ENCODE peak calls at places on chromosomes 16 and 17, in six cellular contexts. C, O, S, D, M and H are unnamed samples.

GRCh38 chr17:74192950-74193781 is 10.3 kb upstream of the RPL38 start:
- DNase-seq in C (no peak), O (no peak), S (no peak), D (no peak), M (no peak), H (no peak)

GRCh38 chr17:31392856-31393748 is 1.6 kb downstream of the RAB11FIP4 start:
- DNase-seq in C (no peak), O (no peak), S (no peak), D (no peak), M (no peak), H (no peak)

GRCh38 chr16:21336231-21336630 is 58.1 kb upstream of the CRYM start:
- DNase-seq in C (no peak), O (no peak), S (no peak), D (no peak), M (no peak), H (no peak)

GRCh38 chr16:54326266-54326662 is 39.7 kb upstream of the IRX3 start:
- DNase-seq in C (no peak), O (no peak), S (no peak), D (no peak), M (no peak), H (no peak)

GRCh38 chr17:39064374-39064773 is 87.1 kb downstream of the PLXDC1 start:
- DNase-seq in C (no peak), O (no peak), S (no peak), D (no peak), M (no peak), H (no peak)

GRCh38 chr17:15969463-15969862 is 24.5 kb downstream of the ADORA2B start:
- DNase-seq in C (no peak), O (no peak), S (no peak), D (no peak), M (no peak), H (no peak)

GRCh38 chr16:70738083-70738977 is 52.5 kb upstream of the MTSS2 start:
- DNase-seq in C (peak), O (peak), S (no peak), D (no peak), M (peak), H (no peak)

GRCh38 chr16:72523087-72523486 is 351.1 kb upstream of the PMFBP1 start:
- DNase-seq in C (no peak), O (no peak), S (no peak), D (no peak), M (no peak), H (no peak)

GRCh38 chr16:10594312-10594950 is 14.0 kb upstream of the EMP2 start:
- DNase-seq in C (no peak), O (no peak), S (no peak), D (no peak), M (no peak), H (no peak)

GRCh38 chr16:89633064-89633631 is 19.7 kb downstream of the DPEP1 start:
- DNase-seq in C (no peak), O (peak), S (peak), D (no peak), M (no peak), H (no peak)
- H3K4me3 ChIP-seq in C (no peak), O (peak), S (peak), D (no peak), M (no peak), H (peak)

GRCh38 chr16:25009822-25010221 is 5.3 kb downstream of the ARHGAP17 start:
- DNase-seq in C (no peak), O (no peak), S (no peak), D (no peak), M (no peak), H (no peak)
- TF ChIP-seq SIN3A in C (no peak), O (no peak), S (no peak), D (no peak), M (no peak), H (no peak)

DNA sequence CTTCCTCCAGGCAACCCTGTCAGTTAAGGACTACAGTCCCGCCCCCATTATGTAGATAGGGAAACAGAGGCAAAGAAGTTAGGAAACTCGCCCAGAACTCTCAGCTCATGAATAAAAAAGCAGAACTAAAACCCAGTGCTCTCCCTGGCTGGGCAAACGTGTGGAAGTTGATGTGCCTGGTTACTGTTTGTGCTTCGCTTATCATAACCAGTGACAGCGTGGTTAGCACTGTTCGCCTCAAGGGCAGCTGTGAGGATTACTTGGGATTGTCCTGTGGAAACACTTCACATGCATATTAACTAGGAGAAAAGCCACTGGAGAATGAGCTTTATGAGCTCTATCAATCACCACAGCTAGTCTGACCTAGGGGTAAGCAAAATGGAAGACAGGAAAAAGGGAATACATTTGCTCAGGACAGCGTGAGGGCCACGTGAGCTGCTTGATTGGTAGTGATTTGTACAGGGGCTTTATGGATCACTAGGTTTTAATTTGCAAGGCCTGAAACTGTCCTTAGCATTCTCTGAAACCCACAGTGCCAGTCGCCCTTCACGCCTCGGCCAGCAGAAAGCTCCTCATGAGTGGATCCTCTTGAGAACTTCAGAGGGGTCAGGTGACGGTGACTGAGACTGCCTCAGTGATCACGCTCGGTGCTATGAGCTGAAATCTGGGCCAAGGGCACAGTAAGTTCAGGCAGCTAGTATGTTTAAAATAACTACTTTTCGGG is 19.9 kb downstream of the CYB5D2 start:
- DNase-seq in C (no peak), O (no peak), S (no peak), D (no peak), M (no peak), H (no peak)
- H3K27ac ChIP-seq in C (peak), O (no peak), S (no peak), D (no peak), M (no peak), H (peak)

GRCh38 chr17:60170835-60171752 is 21.3 kb downstream of the CA4 start:
- DNase-seq in C (peak), O (peak), S (no peak), D (no peak), M (no peak), H (no peak)
- H3K4me3 ChIP-seq in C (no peak), O (no peak), S (no peak), D (no peak), M (no peak), H (no peak)

GRCh38 chr16:89402962-89403361 is 87.4 kb downstream of the ANKRD11 start:
- DNase-seq in C (no peak), O (no peak), S (no peak), D (no peak), M (no peak), H (no peak)
- TF ChIP-seq SIN3A in C (no peak), O (no peak), S (no peak), D (no peak), M (no peak), H (no peak)

GRCh38 chr17:29003289-29003688 is 2.5 kb downstream of the SEZ6 start:
- DNase-seq in C (no peak), O (no peak), S (no peak), D (no peak), M (no peak), H (no peak)

GRCh38 chr17:28997811-28998210 is 8.0 kb downstream of the SEZ6 start:
- DNase-seq in C (no peak), O (no peak), S (no peak), D (no peak), M (no peak), H (no peak)

GRCh38 chr17:28996554-28997096 is 9.2 kb downstream of the SEZ6 start:
- DNase-seq in C (no peak), O (no peak), S (no peak), D (no peak), M (no peak), H (no peak)

GRCh38 chr17:29002811-29003210 is 3.0 kb downstream of the SEZ6 start:
- DNase-seq in C (no peak), O (no peak), S (no peak), D (no peak), M (no peak), H (no peak)

DNA sequence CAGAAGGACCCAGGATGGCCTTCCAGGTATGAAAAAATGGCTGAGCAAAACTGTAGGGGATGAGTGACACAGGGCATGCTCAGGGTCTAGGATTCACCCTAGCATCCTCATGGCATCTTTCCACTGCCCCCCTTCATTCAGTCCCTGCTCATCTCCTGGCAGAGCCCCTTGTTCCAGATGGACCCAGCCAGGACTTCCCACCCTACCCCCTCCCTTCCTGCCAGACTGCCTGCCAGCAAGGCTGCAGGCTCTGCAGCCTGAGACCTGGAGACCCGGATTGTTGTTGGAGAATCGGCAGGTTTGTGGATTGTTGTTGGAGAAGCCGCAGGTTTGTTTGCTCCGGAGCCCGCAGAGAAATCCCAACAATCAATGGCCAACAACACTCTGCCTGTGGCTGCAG is 6.6 kb downstream of the SEZ6 start:
- DNase-seq in C (no peak), O (no peak), S (no peak), D (no peak), M (no peak), H (no peak)
- H3K27ac ChIP-seq in C (no peak), O (no peak), S (no peak), D (no peak), M (no peak), H (no peak)

GRCh38 chr16:25798065-25798464 is 106.3 kb downstream of the HS3ST4 start:
- DNase-seq in C (no peak), O (no peak), S (no peak), D (no peak), M (no peak), H (no peak)
- H3K4me3 ChIP-seq in C (no peak), O (no peak), S (no peak), D (no peak), M (no peak), H (no peak)